ENCODE peak calls at places on chromosomes 12 and 14, in four cellular contexts. One of them, this sample, is unnamed.

GRCh38 chr12:131093971-131094830 is 140.5 kb downstream of the ADGRD1 start:
- DNase-seq in GM12878: no peak
- DNase-seq in H1: no peak
- DNase-seq in SK-N-SH: no peak
- DNase-seq in this sample: no peak

GRCh38 chr14:28678887-28679286 is 87.7 kb upstream of the FOXG1 start:
- DNase-seq in GM12878: no peak
- DNase-seq in H1: no peak
- DNase-seq in SK-N-SH: no peak
- DNase-seq in this sample: peak; percentile 11

GRCh38 chr12:15276088-15276698 is 46.1 kb upstream of the PTPRO start:
- DNase-seq in GM12878: no peak
- DNase-seq in H1: no peak
- DNase-seq in SK-N-SH: peak; percentile 46
- DNase-seq in this sample: peak; percentile 11

GRCh38 chr12:130051900-130052299 is 110.4 kb upstream of the FZD10 start:
- DNase-seq in GM12878: no peak
- DNase-seq in H1: no peak
- DNase-seq in SK-N-SH: no peak
- DNase-seq in this sample: no peak

GRCh38 chr12:47636908-47637780 is 68.7 kb downstream of the RPAP3 start:
- DNase-seq in GM12878: no peak
- DNase-seq in H1: peak; percentile 86
- DNase-seq in SK-N-SH: no peak
- DNase-seq in this sample: peak; percentile 58

GRCh38 chr12:5736527-5736926 is 208.5 kb downstream of the ANO2 start:
- DNase-seq in GM12878: no peak
- DNase-seq in H1: peak; percentile 30
- DNase-seq in SK-N-SH: no peak
- DNase-seq in this sample: no peak

GRCh38 chr12:4580165-4580773 is 18.3 kb downstream of the DYRK4 start:
- DNase-seq in GM12878: no peak
- DNase-seq in H1: no peak
- DNase-seq in SK-N-SH: no peak
- DNase-seq in this sample: no peak

GRCh38 chr14:104048758-104049496 is 36.6 kb upstream of the ASPG start:
- DNase-seq in GM12878: no peak
- DNase-seq in H1: no peak
- DNase-seq in SK-N-SH: no peak
- DNase-seq in this sample: no peak

GRCh38 chr14:96391293-96392118 is 422 bp upstream of the AK7 start:
- DNase-seq in GM12878: peak; percentile 69
- DNase-seq in H1: peak; percentile 100
- DNase-seq in SK-N-SH: peak; percentile 99
- DNase-seq in this sample: peak; percentile 82

GRCh38 chr12:119417440-119417839 is 82.9 kb downstream of the CCDC60 start:
- DNase-seq in GM12878: no peak
- DNase-seq in H1: no peak
- DNase-seq in SK-N-SH: no peak
- DNase-seq in this sample: no peak

GRCh38 chr12:79098530-79098929 is 234.0 kb downstream of the SYT1 start:
- DNase-seq in GM12878: no peak
- DNase-seq in H1: no peak
- DNase-seq in SK-N-SH: no peak
- DNase-seq in this sample: no peak

GRCh38 chr14:28502517-28502916 is 264.1 kb upstream of the FOXG1 start:
- DNase-seq in GM12878: no peak
- DNase-seq in H1: no peak
- DNase-seq in SK-N-SH: no peak
- DNase-seq in this sample: no peak

GRCh38 chr14:96745500-96746051 is 51.6 kb upstream of the VRK1 start:
- DNase-seq in GM12878: no peak
- DNase-seq in H1: no peak
- DNase-seq in SK-N-SH: no peak
- DNase-seq in this sample: no peak

GRCh38 chr12:57692500-57692899 is 1.4 kb upstream of the OS9 start:
- DNase-seq in GM12878: no peak
- DNase-seq in H1: no peak
- DNase-seq in SK-N-SH: no peak
- DNase-seq in this sample: no peak

GRCh38 chr12:57695770-57696432 is 2.0 kb downstream of the OS9 start:
- DNase-seq in GM12878: no peak
- DNase-seq in H1: no peak
- DNase-seq in SK-N-SH: no peak
- DNase-seq in this sample: no peak

GRCh38 chr12:57693659-57694458 is at the start of gene OS9:
- DNase-seq in GM12878: peak; percentile 100
- DNase-seq in H1: peak; percentile 85
- DNase-seq in SK-N-SH: peak; percentile 90
- DNase-seq in this sample: peak; percentile 100

GRCh38 chr12:57693317-57693658 is 644 bp upstream of the OS9 start:
- DNase-seq in GM12878: no peak
- DNase-seq in H1: no peak
- DNase-seq in SK-N-SH: no peak
- DNase-seq in this sample: no peak

GRCh38 chr12:57694459-57695019 is 607 bp downstream of the OS9 start:
- DNase-seq in GM12878: no peak
- DNase-seq in H1: no peak
- DNase-seq in SK-N-SH: peak; percentile 28
- DNase-seq in this sample: no peak
- TF ChIP-seq TCF12 in GM12878: no peak
- TF ChIP-seq TCF12 in H1: no peak
- TF ChIP-seq TCF12 in SK-N-SH: no peak
- TF ChIP-seq TCF12 in this sample: no peak

GRCh38 chr12:132561784-132562156 is 48.6 kb downstream of the LRCOL1 start:
- DNase-seq in GM12878: no peak
- DNase-seq in H1: peak; percentile 84
- DNase-seq in SK-N-SH: peak; percentile 72
- DNase-seq in this sample: no peak
- TF ChIP-seq TCF12 in GM12878: no peak
- TF ChIP-seq TCF12 in H1: no peak
- TF ChIP-seq TCF12 in SK-N-SH: no peak
- TF ChIP-seq TCF12 in this sample: no peak

DNA sequence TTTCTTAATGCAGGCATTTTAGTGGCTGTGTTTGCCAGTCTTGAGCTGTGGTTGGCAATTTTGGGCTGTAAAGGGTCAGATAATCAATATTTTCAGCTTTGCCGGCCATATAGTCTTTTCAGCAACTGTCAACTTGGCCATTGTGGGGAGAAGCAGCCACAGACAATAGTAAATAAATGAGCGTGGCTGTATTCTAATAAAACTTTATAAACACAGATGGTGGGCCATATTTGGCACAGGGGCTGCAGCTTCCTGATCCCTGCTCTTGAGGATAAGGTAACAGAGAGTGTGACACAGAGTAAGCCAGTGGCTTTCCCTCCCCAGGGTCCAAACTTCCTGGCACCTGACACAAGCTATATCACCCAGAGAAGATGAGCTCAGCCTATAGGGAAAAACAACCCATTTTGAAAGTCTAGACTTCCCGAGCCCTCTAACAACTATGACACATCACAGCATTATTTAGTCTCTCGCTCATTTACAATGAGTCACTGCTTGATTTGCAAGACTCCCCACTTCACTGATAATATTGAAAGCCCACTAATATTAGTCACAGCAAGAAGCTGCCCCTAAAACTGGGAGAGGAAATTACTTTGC is 163.1 kb upstream of the TMPO start:
- DNase-seq in GM12878: no peak
- DNase-seq in H1: no peak
- DNase-seq in SK-N-SH: no peak
- DNase-seq in this sample: peak; percentile 10
- TF ChIP-seq TCF12 in GM12878: no peak
- TF ChIP-seq TCF12 in H1: no peak
- TF ChIP-seq TCF12 in SK-N-SH: peak; percentile 69
- TF ChIP-seq TCF12 in this sample: no peak

DNA sequence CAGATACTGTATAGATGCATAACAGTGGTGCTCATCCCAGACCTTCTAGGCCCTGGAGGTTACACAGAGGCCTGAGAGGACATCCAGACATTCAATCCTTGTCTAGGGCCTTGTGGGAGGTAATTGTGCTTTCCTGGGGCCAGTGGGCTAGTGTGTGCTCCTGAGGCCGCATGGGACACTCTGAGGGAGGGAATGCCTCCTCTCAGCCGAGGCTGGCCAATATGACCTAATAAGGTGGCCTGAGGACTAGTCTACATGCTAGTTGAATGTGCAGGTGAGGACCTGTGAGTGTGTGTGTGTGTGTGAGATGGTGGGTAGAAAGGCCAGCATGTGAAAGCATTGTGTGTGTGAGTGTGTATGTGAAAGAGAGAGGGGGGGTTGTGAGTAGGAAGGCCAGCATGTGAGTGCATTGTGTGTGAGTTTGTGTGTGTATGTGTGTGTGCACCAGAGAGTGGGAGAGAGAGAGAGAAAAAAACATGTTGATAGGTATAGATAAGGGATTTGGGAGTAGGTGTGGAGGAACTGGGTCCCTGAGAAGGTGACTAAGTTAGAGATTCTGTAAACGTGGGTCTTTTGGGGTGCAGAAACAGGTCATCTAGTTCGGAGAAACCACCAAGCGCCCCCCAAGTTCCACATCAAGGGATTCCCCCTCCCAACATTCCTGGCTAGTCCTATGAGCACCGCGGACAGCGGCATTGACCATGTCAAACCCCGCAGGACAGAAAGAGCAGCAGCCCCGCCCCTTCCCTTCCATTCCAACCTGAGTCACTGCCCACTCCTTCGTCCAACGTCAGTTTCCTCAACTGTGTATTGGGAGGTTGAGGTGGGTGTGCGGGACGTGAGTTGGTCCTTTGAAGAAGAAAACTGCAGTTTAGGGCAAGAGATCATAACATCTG is 9.7 kb upstream of the KRT81 start:
- DNase-seq in GM12878: no peak
- DNase-seq in H1: no peak
- DNase-seq in SK-N-SH: no peak
- DNase-seq in this sample: no peak
- TF ChIP-seq TCF12 in GM12878: no peak
- TF ChIP-seq TCF12 in H1: no peak
- TF ChIP-seq TCF12 in SK-N-SH: no peak
- TF ChIP-seq TCF12 in this sample: no peak

GRCh38 chr14:99989032-99989431 is 76.2 kb upstream of the EVL start:
- DNase-seq in GM12878: no peak
- DNase-seq in H1: no peak
- DNase-seq in SK-N-SH: no peak
- DNase-seq in this sample: no peak
- TF ChIP-seq TCF12 in GM12878: no peak
- TF ChIP-seq TCF12 in H1: no peak
- TF ChIP-seq TCF12 in SK-N-SH: no peak
- TF ChIP-seq TCF12 in this sample: no peak

DNA sequence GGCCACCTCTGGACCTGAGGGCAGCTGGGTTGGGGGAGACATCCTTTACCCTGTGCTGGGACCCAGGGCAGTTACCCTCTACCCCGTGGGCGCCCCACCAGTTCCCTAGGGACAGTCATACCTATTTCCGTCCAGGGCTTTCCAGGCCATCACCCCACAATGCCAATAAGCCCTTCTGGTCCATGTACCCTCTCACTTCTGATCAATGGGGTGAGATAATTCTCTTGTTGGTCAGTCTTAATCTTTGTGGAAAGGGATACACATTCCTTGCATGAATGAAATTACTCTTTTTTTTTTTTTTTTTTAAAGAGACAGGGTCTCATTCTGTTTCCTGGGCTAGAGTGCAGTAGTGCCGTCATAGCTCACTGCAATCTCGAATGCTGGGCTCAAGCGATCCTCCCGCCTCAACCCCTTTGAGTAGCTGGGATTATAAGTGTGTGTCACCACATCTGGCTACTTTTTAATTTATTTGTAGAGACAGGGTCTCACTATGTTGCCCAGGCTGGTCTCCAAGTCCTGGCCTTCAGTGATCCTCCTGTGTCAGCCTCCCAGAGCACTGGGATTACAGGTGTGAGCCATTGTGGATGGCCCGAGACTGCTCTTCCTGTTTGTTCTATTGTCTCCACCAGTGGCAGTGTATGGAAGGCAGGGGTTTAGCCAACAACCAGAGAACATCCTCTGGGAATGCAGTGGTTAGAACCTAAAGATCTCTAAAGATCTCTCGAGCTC is 46.3 kb upstream of the STON2 start:
- DNase-seq in GM12878: no peak
- DNase-seq in H1: no peak
- DNase-seq in SK-N-SH: no peak
- DNase-seq in this sample: no peak
- TF ChIP-seq TCF12 in GM12878: no peak
- TF ChIP-seq TCF12 in H1: no peak
- TF ChIP-seq TCF12 in SK-N-SH: no peak
- TF ChIP-seq TCF12 in this sample: no peak